ENCODE peak calls at places on chromosomes 6 and 20, in seven cellular contexts. U is foreskin keratinocyte; B is activated CD4-positive, alpha-beta T cell treated with anti-CD3 and anti-CD28 coated beads, Interleukin-2, amount 50 U/mL, for 1 hour; T is ELF-1; O is brain pericyte; G is pancreas; R is kidney. L is an unnamed sample.
A peak's percentile ranks its signal among the peaks of the same experiment; 100 is the strongest.

GRCh38 chr6:121485359-121485809 is 49.9 kb downstream of the GJA1 start:
- DNase-seq in B (no peak), U (peak; percentile 75), R (no peak), T (peak; percentile 22), G (no peak), O (no peak), L (peak; percentile 41)

GRCh38 chr6:48777411-48777810 is 666.4 kb upstream of the PTCHD4 start:
- DNase-seq in R (no peak), O (no peak), G (no peak), B (no peak), T (no peak), U (peak; percentile 63), L (peak; percentile 56)

GRCh38 chr20:24039196-24039595 is 50.6 kb upstream of the GGTLC1 start:
- DNase-seq in O (no peak), U (no peak), R (no peak), T (peak; percentile 11), B (no peak), G (no peak), L (no peak)

GRCh38 chr6:154945271-154945890 is 49.7 kb upstream of the TIAM2 start:
- DNase-seq in U (no peak), B (no peak), O (no peak), G (no peak), R (no peak), T (no peak), L (no peak)

GRCh38 chr6:10595731-10596664 is 74.8 kb downstream of the GCNT2 start:
- DNase-seq in G (no peak), O (no peak), T (peak; percentile 48), U (peak; percentile 19), R (no peak), B (no peak), L (no peak)

GRCh38 chr6:38269773-38270172 is 370.0 kb downstream of the BTBD9 start:
- DNase-seq in T (no peak), O (no peak), U (no peak), R (no peak), B (no peak), G (no peak), L (no peak)

GRCh38 chr6:143232849-143233248 is 172.2 kb downstream of the AIG1 start:
- DNase-seq in O (no peak), R (no peak), B (no peak), T (peak; percentile 42), G (no peak), U (no peak), L (no peak)

GRCh38 chr20:4119854-4120209 is 104.5 kb upstream of the RNF24 start:
- DNase-seq in G (no peak), B (no peak), R (no peak), O (no peak), T (no peak), U (no peak), L (no peak)

GRCh38 chr6:135667694-135668455 is 170.3 kb upstream of the AHI1 start:
- DNase-seq in B (no peak), O (no peak), T (peak; percentile 55), R (peak; percentile 75), G (no peak), U (peak; percentile 20), L (no peak)

GRCh38 chr20:19712737-19713260 is 45.3 kb upstream of the RIN2 start:
- DNase-seq in U (no peak), G (no peak), R (no peak), B (no peak), O (no peak), T (no peak), L (peak; percentile 44)

GRCh38 chr20:13022401-13023170 is 13.8 kb downstream of the SPTLC3 start:
- DNase-seq in B (no peak), U (no peak), G (no peak), T (no peak), R (no peak), O (no peak), L (no peak)

GRCh38 chr20:38926142-38926933 is at the start of gene FAM83D:
- DNase-seq in G (peak; percentile 93), T (peak; percentile 100), U (peak; percentile 89), O (peak; percentile 93), R (peak; percentile 98), B (peak; percentile 89), L (peak; percentile 92)

GRCh38 chr6:157533397-157533814 is 152.4 kb downstream of the ZDHHC14 start:
- DNase-seq in G (no peak), B (no peak), T (peak; percentile 94), R (no peak), O (no peak), U (no peak), L (no peak)

GRCh38 chr6:151497935-151498726 is 4.3 kb downstream of the CCDC170 start:
- DNase-seq in U (no peak), R (no peak), B (no peak), T (no peak), O (no peak), G (no peak), L (no peak)

GRCh38 chr6:137661601-137662000 is 167.4 kb upstream of the OLIG3 start:
- DNase-seq in T (no peak), O (no peak), U (no peak), B (peak; percentile 33), G (no peak), R (no peak), L (no peak)

GRCh38 chr6:17130786-17131185 is 28.9 kb downstream of the STMND1 start:
- DNase-seq in R (no peak), G (no peak), U (no peak), T (no peak), O (no peak), B (no peak), L (no peak)

GRCh38 chr6:169950558-169950957 is 199.1 kb downstream of the ERMARD start:
- DNase-seq in B (peak; percentile 28), O (no peak), U (no peak), R (no peak), T (no peak), G (peak; percentile 19), L (no peak)

GRCh38 chr20:59827138-59828056 is 106.0 kb downstream of the SYCP2 start:
- DNase-seq in R (peak; percentile 55), O (no peak), T (peak; percentile 18), G (no peak), U (no peak), B (no peak), L (no peak)

GRCh38 chr6:111573892-111574800 is 31.5 kb downstream of the TRAF3IP2 start:
- DNase-seq in T (no peak), O (no peak), U (no peak), B (no peak), G (no peak), R (no peak), L (no peak)

GRCh38 chr6:42083530-42083929 is 33.2 kb downstream of the TAF8 start:
- DNase-seq in G (no peak), R (no peak), O (no peak), T (no peak), U (no peak), B (no peak), L (no peak)

GRCh38 chr20:44532981-44533331 is 11.1 kb upstream of the SERINC3 start:
- DNase-seq in R (no peak), O (no peak), T (no peak), U (peak; percentile 23), G (no peak), B (no peak), L (no peak)

GRCh38 chr20:5077761-5078387 is 41.9 kb downstream of the PCNA start:
- DNase-seq in O (no peak), R (no peak), U (no peak), B (peak; percentile 3), G (no peak), T (no peak), L (no peak)

GRCh38 chr20:50450961-50451752 is 59.0 kb upstream of the PTPN1 start:
- DNase-seq in R (no peak), O (no peak), G (no peak), B (no peak), U (no peak), T (peak; percentile 90), L (no peak)

GRCh38 chr6:109834131-109834530 is 143.0 kb downstream of the FIG4 start:
- DNase-seq in R (no peak), O (no peak), T (no peak), U (no peak), B (no peak), G (no peak), L (no peak)

GRCh38 chr6:121767254-121767653 is 331.8 kb downstream of the GJA1 start:
- DNase-seq in B (no peak), T (no peak), O (no peak), R (no peak), U (no peak), G (no peak), L (no peak)

GRCh38 chr20:44009679-44009992 is 95.0 kb downstream of the TOX2 start:
- DNase-seq in O (no peak), G (no peak), B (no peak), R (no peak), T (no peak), U (no peak), L (no peak)

GRCh38 chr6:24486065-24486464 is 3.3 kb downstream of the GPLD1 start:
- DNase-seq in R (no peak), O (no peak), U (no peak), B (no peak), T (no peak), G (no peak), L (no peak)

GRCh38 chr6:62129127-62129526 is 156.9 kb downstream of the KHDRBS2 start:
- DNase-seq in T (no peak), B (no peak), R (no peak), U (no peak), O (no peak), G (no peak), L (no peak)

GRCh38 chr6:106026748-106027147 is 59.4 kb upstream of the PRDM1 start:
- DNase-seq in U (no peak), R (no peak), T (no peak), G (no peak), B (no peak), O (no peak), L (no peak)

GRCh38 chr20:37542281-37542680 is 14.6 kb upstream of the BLCAP start:
- DNase-seq in B (no peak), O (no peak), U (no peak), G (no peak), T (no peak), R (no peak), L (peak; percentile 80)

GRCh38 chr20:46325788-46326472 is 17.6 kb upstream of the CDH22 start:
- DNase-seq in U (no peak), O (no peak), R (no peak), G (no peak), T (no peak), B (no peak), L (no peak)

GRCh38 chr6:53679446-53679933 is 13.9 kb upstream of the KLHL31 start:
- DNase-seq in T (peak; percentile 36), G (no peak), U (no peak), B (no peak), R (no peak), O (no peak), L (no peak)

GRCh38 chr20:57655812-57656161 is 35.6 kb upstream of the ZBP1 start:
- DNase-seq in R (no peak), U (no peak), T (no peak), O (no peak), G (no peak), B (no peak), L (no peak)

GRCh38 chr6:118485601-118486550 is 62.2 kb upstream of the PLN start:
- DNase-seq in T (no peak), R (no peak), B (no peak), G (no peak), O (no peak), U (no peak), L (no peak)

GRCh38 chr6:2363211-2363610 is 117.8 kb upstream of the GMDS start:
- DNase-seq in T (no peak), G (no peak), O (no peak), B (no peak), U (no peak), R (no peak), L (peak; percentile 39)

L was measured in epithelial cell of prostate.